ENCODE peak calls at places on chromosome 3, in ten cellular contexts. B is CD4-positive, CD25-positive, alpha-beta regulatory T cell; D is cardiac muscle cell; H is pancreas; E is heart right ventricle; Q is astrocyte; K is lower lobe of right lung; W is naive thymus-derived CD4-positive, alpha-beta T cell; V is osteoblast; S is tibial artery. Z is an unnamed sample. For H3K36me3, the result is how much of the 10 kb centered on the place peaks cover.

GRCh38 chr3:183153210-183153950 is 9.2 kb downstream of the LAMP3 start:
- DNase-seq in B (no peak), D (no peak), H (no peak), E (no peak), Q (no peak), K (no peak), W (no peak), V (no peak), S (no peak), Z (no peak)

GRCh38 chr3:133152821-133153220 is 114.6 kb downstream of the TMEM108 start:
- DNase-seq in B (no peak), D (no peak), H (no peak), E (no peak), Q (no peak), K (no peak), W (no peak), V (peak), S (no peak), Z (no peak)

GRCh38 chr3:195079636-195080035 is 191.3 kb downstream of the XXYLT1 start:
- DNase-seq in B (no peak), D (no peak), H (no peak), E (no peak), Q (no peak), K (peak), W (no peak), V (no peak), S (no peak), Z (no peak)

GRCh38 chr3:105853801-105854432 is 14.9 kb downstream of the CBLB start:
- DNase-seq in B (no peak), D (no peak), H (no peak), E (no peak), Q (no peak), K (no peak), W (no peak), V (no peak), S (no peak), Z (no peak)

GRCh38 chr3:177286034-177286433 is 88.8 kb upstream of the TBL1XR1 start:
- DNase-seq in B (no peak), D (no peak), H (no peak), E (no peak), Q (no peak), K (no peak), W (no peak), V (no peak), S (no peak), Z (peak)

GRCh38 chr3:59300727-59301134 is 250.9 kb upstream of the CFAP20DC start:
- DNase-seq in B (no peak), D (peak), H (no peak), E (no peak), Q (peak), K (no peak), W (no peak), V (no peak), S (no peak), Z (no peak)

GRCh38 chr3:37987751-37988179 is 2.8 kb upstream of the VILL start:
- DNase-seq in B (no peak), D (no peak), H (peak), E (no peak), Q (no peak), K (peak), W (no peak), V (peak), S (no peak), Z (no peak)

GRCh38 chr3:119585867-119586570 is 6.7 kb downstream of the ADPRH start:
- DNase-seq in B (no peak), D (no peak), H (no peak), E (no peak), Q (no peak), K (no peak), W (no peak), V (peak), S (no peak), Z (no peak)

GRCh38 chr3:138833908-138834358 is 795 bp downstream of the PIK3CB start:
- DNase-seq in B (no peak), D (peak), H (no peak), E (no peak), Q (no peak), K (no peak), W (no peak), V (peak), S (peak), Z (no peak)

GRCh38 chr3:41274944-41275668 is 75.8 kb downstream of the CTNNB1 start:
- DNase-seq in B (no peak), D (peak), H (no peak), E (no peak), Q (peak), K (no peak), W (no peak), V (peak), S (no peak), Z (no peak)

GRCh38 chr3:162770556-162770955 is 1273.9 kb downstream of the OTOL1 start:
- DNase-seq in B (no peak), D (peak), H (no peak), E (no peak), Q (no peak), K (no peak), W (no peak), V (no peak), S (no peak), Z (no peak)

GRCh38 chr3:157089455-157090221 is 70.3 kb downstream of the CCNL1 start:
- DNase-seq in B (no peak), D (no peak), H (peak), E (peak), Q (no peak), K (peak), W (no peak), V (no peak), S (no peak), Z (peak)

GRCh38 chr3:188326111-188326510 is 172.2 kb downstream of the LPP start:
- DNase-seq in B (no peak), D (peak), H (no peak), E (no peak), Q (no peak), K (no peak), W (no peak), V (no peak), S (no peak), Z (no peak)

GRCh38 chr3:27307566-27307965 is 61.6 kb downstream of the NEK10 start:
- DNase-seq in B (no peak), D (no peak), H (no peak), E (no peak), Q (no peak), K (no peak), W (no peak), V (no peak), S (no peak), Z (no peak)

GRCh38 chr3:71309342-71309741 is 274.2 kb downstream of the FOXP1 start:
- DNase-seq in B (peak), D (peak), H (no peak), E (no peak), Q (peak), K (no peak), W (peak), V (no peak), S (no peak), Z (no peak)

GRCh38 chr3:134326126-134326525 is 48.1 kb downstream of the AMOTL2 start:
- DNase-seq in B (no peak), D (no peak), H (no peak), E (no peak), Q (no peak), K (no peak), W (no peak), V (no peak), S (no peak), Z (no peak)

GRCh38 chr3:164132878-164133277 is 945.4 kb downstream of the SI start:
- DNase-seq in B (no peak), D (no peak), H (no peak), E (no peak), Q (no peak), K (no peak), W (no peak), V (no peak), S (no peak), Z (no peak)

GRCh38 chr3:89332311-89333159 is 225.1 kb downstream of the EPHA3 start:
- DNase-seq in B (no peak), D (no peak), H (no peak), E (no peak), Q (peak), K (no peak), W (no peak), V (no peak), S (no peak), Z (no peak)

GRCh38 chr3:10330319-10330718 is 9.4 kb upstream of the SEC13 start:
- DNase-seq in B (no peak), D (no peak), H (no peak), E (no peak), Q (no peak), K (no peak), W (no peak), V (peak), S (no peak), Z (peak)

GRCh38 chr3:114745322-114746240 is 401.5 kb downstream of the ZBTB20 start:
- DNase-seq in B (no peak), D (peak), H (no peak), E (no peak), Q (peak), K (no peak), W (no peak), V (peak), S (no peak), Z (no peak)

GRCh38 chr3:64209866-64210609 is 15.2 kb downstream of the PRICKLE2 start:
- DNase-seq in B (no peak), D (peak), H (no peak), E (peak), Q (peak), K (peak), W (no peak), V (peak), S (peak), Z (peak)

GRCh38 chr3:45472795-45473194 is 84.4 kb downstream of the LARS2 start:
- DNase-seq in B (no peak), D (no peak), H (no peak), E (no peak), Q (no peak), K (no peak), W (no peak), V (no peak), S (no peak), Z (no peak)

GRCh38 chr3:107235923-107236315 is 141.3 kb upstream of the CCDC54 start:
- DNase-seq in B (peak), D (peak), H (peak), E (no peak), Q (peak), K (no peak), W (peak), V (peak), S (no peak), Z (no peak)

GRCh38 chr3:171815977-171816595 is 5.8 kb upstream of the PLD1 start:
- DNase-seq in B (no peak), D (peak), H (no peak), E (no peak), Q (peak), K (no peak), W (no peak), V (no peak), S (no peak), Z (no peak)

DNA sequence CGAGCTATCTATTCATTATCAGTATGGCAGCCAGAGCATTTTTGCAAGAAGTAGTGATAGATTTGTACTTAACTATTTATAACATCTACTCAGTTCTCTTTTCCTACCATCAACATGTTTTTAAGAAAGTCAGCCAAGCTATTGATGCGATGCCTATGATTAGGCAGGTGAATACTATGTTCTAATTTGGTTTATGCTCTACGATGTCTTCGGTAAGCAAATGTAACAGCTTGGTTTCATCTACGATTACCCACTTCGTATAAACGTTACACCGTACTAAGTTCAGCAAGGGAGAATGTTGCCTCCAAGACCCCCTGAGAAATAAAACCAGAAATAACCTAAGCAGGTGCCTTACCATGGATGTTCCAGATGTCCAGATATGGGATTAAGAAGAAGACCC is 356 bp downstream of the BTLA start:
- DNase-seq in B (no peak), D (no peak), H (no peak), E (no peak), Q (no peak), K (no peak), W (no peak), V (no peak), S (no peak), Z (no peak)
- H3K4me3 ChIP-seq in B (peak), D (no peak), H (no peak), E (no peak), Q (no peak), K (peak), W (peak), V (no peak), S (no peak), Z (no peak)

GRCh38 chr3:170391108-170391507 is 27.6 kb upstream of the CLDN11 start:
- DNase-seq in B (no peak), D (no peak), H (no peak), E (no peak), Q (no peak), K (no peak), W (no peak), V (no peak), S (no peak), Z (no peak)
- H3K36me3 ChIP-seq in B (under half), D (half or more), H (under half), E (half or more), Q (half or more), K (half or more), W (under half), V (under half), S (under half), Z (under half)

DNA sequence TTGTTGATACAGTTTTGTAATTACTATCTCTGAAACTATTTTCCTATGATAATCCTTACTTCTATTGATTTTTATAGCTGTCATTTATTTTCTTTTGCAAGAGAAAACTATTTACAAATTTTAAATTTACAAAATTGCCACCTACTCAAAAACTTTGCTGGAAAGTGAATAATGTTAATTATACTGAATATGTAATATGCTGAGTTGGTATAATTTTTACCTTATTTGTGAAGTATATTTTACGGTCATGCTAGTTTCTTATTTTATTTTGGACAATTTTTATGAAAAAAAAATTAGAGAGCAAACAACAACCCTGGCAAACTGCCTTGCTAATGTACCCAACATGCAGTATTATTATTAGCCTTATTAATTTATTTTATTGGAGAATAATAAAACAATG is 2.9 kb downstream of the KCNH8 start:
- DNase-seq in B (no peak), D (no peak), H (no peak), E (no peak), Q (no peak), K (no peak), W (no peak), V (no peak), S (no peak), Z (no peak)
- H3K4me3 ChIP-seq in B (no peak), D (no peak), H (no peak), E (no peak), Q (no peak), K (no peak), W (no peak), V (no peak), S (no peak), Z (no peak)

DNA sequence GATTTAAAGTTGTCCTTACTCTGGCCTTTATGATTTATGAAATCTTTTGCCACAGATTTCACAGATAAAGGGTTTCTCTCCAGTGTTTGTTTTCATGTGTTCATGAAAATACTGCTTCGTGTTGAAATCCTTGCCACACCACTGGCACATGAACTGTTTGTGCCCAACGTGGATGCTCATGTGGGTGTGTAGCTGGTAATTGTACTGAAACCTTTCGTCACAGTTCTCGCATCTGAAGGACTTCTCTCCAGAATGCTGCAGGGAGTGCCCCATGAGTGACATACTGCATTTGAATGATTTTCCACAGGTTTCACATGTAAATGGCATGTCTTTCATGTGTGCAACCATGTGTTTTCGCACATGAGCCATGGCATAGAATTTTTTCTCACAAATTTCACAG is 111.9 kb downstream of the DOCK3 start:
- DNase-seq in B (no peak), D (no peak), H (no peak), E (no peak), Q (no peak), K (no peak), W (no peak), V (no peak), S (no peak), Z (no peak)
- H3K36me3 ChIP-seq in B (under half), D (under half), H (under half), E (under half), Q (under half), K (under half), W (under half), V (under half), S (under half), Z (under half)

GRCh38 chr3:13011369-13012227 is 61.6 kb downstream of the IQSEC1 start:
- DNase-seq in B (peak), D (no peak), H (no peak), E (no peak), Q (no peak), K (peak), W (peak), V (peak), S (no peak), Z (peak)

GRCh38 chr3:13010770-13011169 is 62.5 kb downstream of the IQSEC1 start:
- DNase-seq in B (no peak), D (no peak), H (no peak), E (no peak), Q (no peak), K (peak), W (no peak), V (peak), S (no peak), Z (no peak)

GRCh38 chr3:13009132-13009945 is 63.9 kb downstream of the IQSEC1 start:
- DNase-seq in B (peak), D (peak), H (peak), E (peak), Q (no peak), K (peak), W (no peak), V (peak), S (peak), Z (peak)

GRCh38 chr3:13008114-13008995 is 64.9 kb downstream of the IQSEC1 start:
- DNase-seq in B (no peak), D (no peak), H (no peak), E (no peak), Q (no peak), K (peak), W (no peak), V (peak), S (no peak), Z (peak)

GRCh38 chr3:13009946-13010315 is 63.3 kb downstream of the IQSEC1 start:
- DNase-seq in B (no peak), D (no peak), H (no peak), E (no peak), Q (no peak), K (peak), W (no peak), V (no peak), S (no peak), Z (peak)
- H3K4me3 ChIP-seq in B (peak), D (no peak), H (no peak), E (no peak), Q (no peak), K (no peak), W (peak), V (no peak), S (no peak), Z (no peak)

GRCh38 chr3:98839846-98840245 is 61.6 kb downstream of the DCBLD2 start:
- DNase-seq in B (no peak), D (peak), H (no peak), E (no peak), Q (peak), K (no peak), W (no peak), V (peak), S (no peak), Z (no peak)

GRCh38 chr3:98848108-98848507 is 53.4 kb downstream of the DCBLD2 start:
- DNase-seq in B (no peak), D (no peak), H (no peak), E (no peak), Q (no peak), K (no peak), W (no peak), V (no peak), S (no peak), Z (no peak)

GRCh38 chr3:98846101-98846500 is 55.4 kb downstream of the DCBLD2 start:
- DNase-seq in B (no peak), D (peak), H (no peak), E (no peak), Q (peak), K (no peak), W (no peak), V (peak), S (no peak), Z (no peak)

GRCh38 chr3:98843301-98843959 is 58.1 kb downstream of the DCBLD2 start:
- DNase-seq in B (no peak), D (no peak), H (no peak), E (no peak), Q (no peak), K (no peak), W (no peak), V (no peak), S (no peak), Z (no peak)
- H3K36me3 ChIP-seq in B (under half), D (under half), H (under half), E (under half), Q (half or more), K (under half), W (under half), V (half or more), S (under half), Z (under half)

GRCh38 chr3:101835676-101836075 is 13.6 kb upstream of the NFKBIZ start:
- DNase-seq in B (no peak), D (no peak), H (no peak), E (no peak), Q (no peak), K (no peak), W (no peak), V (no peak), S (no peak), Z (no peak)
- H3K4me3 ChIP-seq in B (no peak), D (no peak), H (no peak), E (no peak), Q (no peak), K (no peak), W (no peak), V (no peak), S (no peak), Z (no peak)

GRCh38 chr3:125008766-125009165 is 47.0 kb downstream of the HEG1 start:
- DNase-seq in B (no peak), D (no peak), H (no peak), E (no peak), Q (no peak), K (no peak), W (no peak), V (no peak), S (no peak), Z (no peak)

GRCh38 chr3:125010393-125010792 is 45.4 kb downstream of the HEG1 start:
- DNase-seq in B (no peak), D (no peak), H (no peak), E (no peak), Q (no peak), K (no peak), W (no peak), V (no peak), S (no peak), Z (no peak)

GRCh38 chr3:125013095-125013494 is 42.7 kb downstream of the HEG1 start:
- DNase-seq in B (no peak), D (no peak), H (no peak), E (no peak), Q (no peak), K (no peak), W (no peak), V (no peak), S (no peak), Z (no peak)

GRCh38 chr3:125014570-125015179 is 41.1 kb downstream of the HEG1 start:
- DNase-seq in B (no peak), D (no peak), H (no peak), E (no peak), Q (no peak), K (no peak), W (no peak), V (no peak), S (no peak), Z (no peak)

GRCh38 chr3:125011941-125012340 is 43.9 kb downstream of the HEG1 start:
- DNase-seq in B (no peak), D (no peak), H (no peak), E (no peak), Q (peak), K (no peak), W (no peak), V (peak), S (no peak), Z (no peak)
- H3K36me3 ChIP-seq in B (half or more), D (half or more), H (under half), E (half or more), Q (half or more), K (half or more), W (under half), V (half or more), S (half or more), Z (under half)

GRCh38 chr3:117473981-117474563 is 764.5 kb downstream of the TUSC7 start:
- DNase-seq in B (no peak), D (no peak), H (no peak), E (no peak), Q (no peak), K (no peak), W (no peak), V (no peak), S (no peak), Z (no peak)
- H3K4me3 ChIP-seq in B (no peak), D (no peak), H (no peak), E (no peak), Q (no peak), K (no peak), W (no peak), V (no peak), S (no peak), Z (no peak)